ENCODE peak calls at places on chromosomes 7 and 10, in four cellular contexts. Q, F, G and E are unnamed samples.

GRCh38 chr10:21279217-21279575 is 246.3 kb downstream of the SKIDA1 start:
- DNase-seq in G (no peak), F (no peak), Q (no peak), E (no peak)

GRCh38 chr7:31948041-31948440 is 122.2 kb downstream of the PDE1C start:
- DNase-seq in G (no peak), Q (no peak), F (no peak), E (peak; percentile 70)

GRCh38 chr10:120979435-120980315 is 128.5 kb downstream of the WDR11 start:
- DNase-seq in F (peak; percentile 92), Q (peak; percentile 11), G (no peak), E (peak; percentile 91)

GRCh38 chr7:450741-451140 is 68.9 kb downstream of the PDGFA start:
- DNase-seq in F (no peak), G (no peak), Q (no peak), E (no peak)

GRCh38 chr10:104029528-104029875 is 56.2 kb downstream of the COL17A1 start:
- DNase-seq in Q (no peak), G (no peak), F (no peak), E (no peak)

GRCh38 chr7:98364220-98364619 is 36.7 kb downstream of the BAIAP2L1 start:
- DNase-seq in Q (no peak), G (no peak), F (no peak), E (no peak)

GRCh38 chr7:19916011-19916410 is 142.6 kb upstream of the TMEM196 start:
- DNase-seq in G (no peak), Q (peak; percentile 64), F (no peak), E (no peak)

GRCh38 chr10:79055892-79056291 is 12.9 kb upstream of the ZMIZ1 start:
- DNase-seq in G (no peak), F (no peak), Q (no peak), E (no peak)

GRCh38 chr7:26413007-26413691 is 121.5 kb downstream of the SNX10 start:
- DNase-seq in F (no peak), G (no peak), Q (peak; percentile 44), E (no peak)

DNA sequence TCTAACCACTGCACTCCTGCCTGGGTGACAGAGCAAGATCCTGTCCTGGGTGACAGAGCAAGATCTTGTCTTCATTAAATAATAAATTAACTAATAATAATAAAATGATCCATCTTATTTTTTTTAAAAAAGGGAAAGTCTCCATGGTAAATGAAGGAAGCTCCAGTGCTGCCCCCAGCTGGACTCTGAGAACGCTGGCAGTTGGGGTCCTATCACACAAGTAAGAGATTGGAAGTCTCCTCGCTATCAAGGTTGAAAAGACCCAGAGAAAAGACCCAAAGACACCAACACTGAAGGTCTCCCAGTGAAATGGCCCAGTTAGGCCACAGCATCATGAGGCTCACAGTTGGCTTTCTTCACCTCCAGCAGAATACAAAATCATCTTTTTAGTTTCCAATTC is 13.8 kb upstream of the C10orf67 start:
- DNase-seq in F (peak; percentile 55), Q (no peak), G (no peak), E (no peak)
- H4K20me1 ChIP-seq in F (no peaks in the 10 kb centered on the region), Q (no peaks in the 10 kb centered on the region), G (no peaks in the 10 kb centered on the region), E (no peaks in the 10 kb centered on the region)

GRCh38 chr10:34415039-34415438 is 400.1 kb downstream of the PARD3 start:
- DNase-seq in Q (no peak), G (no peak), F (no peak), E (no peak)
- H3K4me1 ChIP-seq in Q (no peaks in the 10 kb centered on the region), G (no peaks in the 10 kb centered on the region), F (peaks cover 43% of the 10 kb centered on the region), E (no peaks in the 10 kb centered on the region)

DNA sequence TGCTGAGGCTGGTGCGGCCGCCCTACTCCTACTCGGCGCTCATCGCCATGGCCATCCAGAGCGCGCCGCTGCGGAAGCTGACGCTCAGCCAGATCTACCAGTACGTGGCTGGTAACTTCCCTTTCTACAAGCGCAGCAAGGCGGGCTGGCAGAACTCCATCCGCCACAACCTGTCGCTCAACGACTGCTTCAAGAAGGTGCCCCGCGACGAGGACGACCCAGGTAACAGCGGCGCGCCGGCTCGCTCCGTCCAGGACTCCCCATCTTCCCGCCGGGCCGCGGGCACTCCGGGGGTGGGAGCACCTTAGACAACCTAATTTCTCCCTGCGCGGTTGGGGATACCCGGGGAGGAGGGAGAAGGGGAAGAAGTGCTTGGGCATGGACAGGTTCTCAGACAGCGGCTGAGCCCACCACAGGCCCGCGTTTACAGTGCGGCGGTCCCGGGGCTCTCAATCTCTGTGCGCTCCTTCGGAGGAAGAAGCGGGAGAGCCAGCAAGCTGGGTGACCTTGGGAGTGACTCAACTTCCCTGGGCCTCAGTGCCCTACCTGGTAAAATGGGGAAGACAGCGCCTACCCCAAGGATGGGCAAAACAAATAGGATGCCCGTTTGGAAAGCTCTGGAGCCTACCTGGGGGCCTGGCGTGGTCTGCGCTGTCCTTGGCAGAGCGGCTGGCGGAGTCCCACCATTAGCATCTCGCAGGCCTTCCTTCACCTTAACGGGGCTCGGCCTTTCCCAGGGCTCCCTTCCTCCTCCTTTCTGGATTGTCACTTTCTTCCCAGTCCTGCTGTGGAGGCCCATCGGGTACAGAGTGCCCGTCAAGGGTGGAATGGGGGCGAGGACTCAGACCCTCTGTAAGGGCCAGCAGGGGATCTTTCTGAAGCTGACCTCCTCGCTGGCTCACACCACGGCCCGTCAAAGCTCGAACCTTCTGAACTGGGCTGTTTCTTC is 852 bp downstream of the FOXI2 start:
- DNase-seq in F (peak; percentile 31), G (no peak), Q (no peak), E (peak; percentile 10)
- H2AFZ ChIP-seq in F (peak overlapping the region; percentile 98), G (no peak overlapping the region), Q (no peak overlapping the region), E (no peak overlapping the region)

DNA sequence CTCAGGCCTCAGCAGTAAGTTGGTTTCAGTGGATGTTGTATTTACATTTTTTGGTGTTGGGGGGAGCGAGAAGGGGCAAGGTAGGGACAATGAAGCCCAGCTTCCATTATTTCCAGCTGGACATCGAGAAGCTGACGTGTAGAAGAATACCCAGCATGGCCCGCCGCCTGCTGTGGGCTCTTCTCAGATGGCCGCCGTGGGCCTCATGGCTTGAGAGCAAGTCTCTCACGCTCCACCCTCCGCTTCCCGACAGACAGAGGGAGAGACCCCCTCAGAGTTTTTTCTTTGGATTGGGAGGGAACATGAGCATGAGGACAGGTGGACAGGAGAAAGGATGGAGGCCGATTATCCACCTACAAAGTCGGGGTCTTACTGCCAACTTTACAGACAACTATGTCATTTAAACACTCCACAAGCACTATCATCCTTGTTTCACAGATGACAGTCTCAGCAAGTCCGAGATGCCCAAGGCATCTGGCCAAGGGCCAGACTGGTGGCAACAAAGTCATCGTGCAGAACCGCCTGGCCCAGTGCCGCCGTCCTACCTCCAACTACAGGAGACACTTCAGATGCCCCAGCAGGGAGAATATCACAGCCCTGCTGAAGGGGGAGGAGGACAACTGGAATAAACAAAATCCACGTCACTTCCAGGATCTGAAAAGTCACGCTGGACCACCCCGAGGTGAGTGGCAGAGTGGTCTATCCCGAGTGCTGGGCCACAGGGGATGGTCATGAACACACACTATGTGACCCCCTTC is 195.9 kb downstream of the DIP2C start:
- DNase-seq in G (no peak), Q (no peak), F (no peak), E (no peak)
- H4K20me1 ChIP-seq in G (peaks cover 4% of the 10 kb centered on the region), Q (no peaks in the 10 kb centered on the region), F (peaks cover 4% of the 10 kb centered on the region), E (peaks cover 30% of the 10 kb centered on the region)